ENCODE peak calls at places on chromosome 11, in ten cellular contexts. E, U, I, X, B, V, Z, T, A and C are unnamed samples.

GRCh38 chr11:47899801-47900200 is 51.7 kb upstream of the NUP160 start:
- DNase-seq in V (no peak), Z (no peak), E (no peak), T (no peak), B (no peak), X (no peak), I (no peak), U (no peak), A (no peak), C (no peak)

GRCh38 chr11:131833371-131833770 is 463.0 kb downstream of the NTM start:
- DNase-seq in U (no peak), I (no peak), V (no peak), E (no peak), Z (no peak), X (no peak), B (no peak), A (no peak), T (no peak), C (no peak)

GRCh38 chr11:132055296-132055695 is 684.9 kb downstream of the NTM start:
- DNase-seq in I (no peak), X (no peak), E (no peak), V (no peak), Z (no peak), U (no peak), T (no peak), B (no peak), A (no peak), C (no peak)

GRCh38 chr11:66317766-66318575 is 1.1 kb upstream of the CD248 start:
- DNase-seq in B (peak), U (peak), Z (peak), I (peak), X (peak), A (no peak), V (no peak), T (no peak), E (peak), C (peak)

GRCh38 chr11:131468565-131468964 is 98.2 kb downstream of the NTM start:
- DNase-seq in I (no peak), V (no peak), T (no peak), X (no peak), E (peak), U (no peak), A (no peak), B (no peak), Z (no peak), C (no peak)

GRCh38 chr11:118917488-118918127 is 8.1 kb downstream of the BCL9L start:
- DNase-seq in B (peak), V (no peak), T (peak), U (peak), Z (no peak), E (peak), X (peak), A (no peak), I (peak), C (peak)

GRCh38 chr11:105781807-105782206 is 171.9 kb downstream of the GRIA4 start:
- DNase-seq in V (no peak), A (no peak), I (no peak), T (no peak), U (no peak), B (no peak), X (no peak), Z (no peak), E (no peak), C (no peak)

GRCh38 chr11:101003468-101003867 is 126.1 kb downstream of the PGR start:
- DNase-seq in Z (no peak), I (no peak), E (no peak), B (peak), V (no peak), X (no peak), T (peak), A (no peak), U (peak), C (no peak)

GRCh38 chr11:67320011-67320410 is 16.7 kb downstream of the SSH3 start:
- DNase-seq in E (peak), Z (no peak), U (no peak), X (no peak), T (no peak), A (no peak), V (no peak), I (no peak), B (no peak), C (peak)

GRCh38 chr11:100706179-100706578 is 19.1 kb downstream of the ARHGAP42 start:
- DNase-seq in X (no peak), E (no peak), U (no peak), A (no peak), T (no peak), I (no peak), Z (no peak), B (no peak), V (no peak), C (peak)

GRCh38 chr11:66429983-66430602 is 8.6 kb downstream of the MRPL11 start:
- DNase-seq in I (peak), T (peak), B (peak), V (peak), U (peak), E (peak), Z (peak), X (peak), A (peak), C (peak)

GRCh38 chr11:35064114-35064800 is 74.7 kb upstream of the CD44 start:
- DNase-seq in I (peak), T (no peak), E (peak), A (no peak), V (no peak), U (no peak), Z (no peak), X (no peak), B (no peak), C (peak)

GRCh38 chr11:106998126-106998525 is 20.1 kb downstream of the GUCY1A2 start:
- DNase-seq in U (no peak), T (no peak), V (no peak), X (no peak), E (peak), I (peak), B (no peak), Z (no peak), A (no peak), C (peak)

GRCh38 chr11:12675951-12676711 is 1.9 kb downstream of the TEAD1 start:
- DNase-seq in V (peak), Z (peak), U (peak), X (peak), I (peak), E (peak), B (no peak), T (no peak), A (peak), C (peak)
- H3K4me3 ChIP-seq in V (peak), Z (peak), U (peak), X (peak), I (peak), E (peak), B (peak), T (peak), A (peak), C (peak)

DNA sequence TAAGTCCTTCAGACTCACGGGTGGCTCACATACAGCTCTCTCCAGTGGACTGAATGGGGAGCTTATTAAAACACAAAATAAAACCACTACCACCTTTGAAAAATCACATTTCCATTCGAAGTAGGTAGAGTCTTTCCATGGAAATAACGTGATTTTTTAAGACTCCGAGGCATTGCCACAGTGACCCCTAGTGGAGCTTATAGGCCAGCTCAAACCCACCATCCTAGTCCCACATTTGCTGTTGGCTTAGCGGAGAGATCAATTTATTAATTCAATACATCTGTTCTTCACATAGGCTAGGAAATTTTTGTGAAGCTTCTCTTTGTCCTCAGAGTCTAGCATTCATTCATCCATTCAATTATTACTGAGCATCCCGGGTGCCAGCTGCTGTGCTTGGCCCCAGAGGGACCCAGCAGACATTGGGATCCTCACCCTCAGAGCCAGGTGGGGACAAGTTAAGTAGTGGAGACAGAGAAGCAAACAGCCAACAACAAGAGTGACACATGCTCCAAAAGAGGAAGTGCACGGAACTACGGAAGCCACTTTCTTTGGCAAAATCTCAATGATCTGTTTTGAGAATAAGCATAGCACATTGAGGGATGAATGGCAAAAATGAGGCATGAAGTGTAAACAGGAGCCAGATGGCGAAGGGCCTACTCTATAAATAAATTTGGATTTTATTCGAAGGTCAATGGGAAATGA is 10.2 kb upstream of the P4HA3 start:
- DNase-seq in T (peak), B (peak), E (peak), U (peak), V (no peak), I (peak), X (no peak), A (peak), Z (peak), C (peak)
- H3K4me3 ChIP-seq in T (no peak), B (no peak), E (no peak), U (no peak), V (no peak), I (no peak), X (no peak), A (no peak), Z (no peak), C (no peak)

GRCh38 chr11:45181595-45182550 is 35.4 kb downstream of the PRDM11 start:
- DNase-seq in E (no peak), B (no peak), V (no peak), T (no peak), A (no peak), X (no peak), I (no peak), Z (peak), U (no peak), C (no peak)
- H3K4me3 ChIP-seq in E (no peak), B (no peak), V (no peak), T (peak), A (no peak), X (peak), I (no peak), Z (no peak), U (peak), C (no peak)

GRCh38 chr11:63595296-63595695 is 18.9 kb downstream of the PLAAT3 start:
- DNase-seq in I (no peak), V (no peak), E (peak), A (no peak), T (no peak), U (peak), Z (no peak), B (no peak), X (no peak), C (peak)
- H3K4me3 ChIP-seq in I (no peak), V (no peak), E (no peak), A (no peak), T (no peak), U (no peak), Z (no peak), B (no peak), X (no peak), C (no peak)

GRCh38 chr11:94576306-94576705 is 9.1 kb downstream of the PIWIL4 start:
- DNase-seq in X (no peak), U (no peak), B (no peak), I (no peak), E (no peak), T (no peak), A (no peak), V (no peak), Z (no peak), C (no peak)
- H3K4me3 ChIP-seq in X (no peak), U (no peak), B (no peak), I (no peak), E (no peak), T (no peak), A (no peak), V (no peak), Z (no peak), C (no peak)

GRCh38 chr11:46299425-46300067 is 22.1 kb downstream of the CREB3L1 start:
- DNase-seq in Z (no peak), E (peak), U (no peak), A (no peak), I (no peak), V (no peak), X (no peak), B (no peak), T (peak), C (peak)
- H3K4me3 ChIP-seq in Z (no peak), E (peak), U (no peak), A (no peak), I (no peak), V (no peak), X (no peak), B (no peak), T (no peak), C (peak)

GRCh38 chr11:120536091-120536796 is 24.7 kb downstream of the GRIK4 start:
- DNase-seq in U (no peak), X (no peak), I (no peak), V (no peak), T (no peak), E (no peak), B (no peak), A (no peak), Z (no peak), C (no peak)

GRCh38 chr11:120537996-120538395 is 26.4 kb downstream of the GRIK4 start:
- DNase-seq in V (no peak), U (no peak), T (no peak), X (no peak), E (no peak), Z (no peak), A (no peak), B (no peak), I (no peak), C (no peak)

GRCh38 chr11:120539681-120540369 is 28.3 kb downstream of the GRIK4 start:
- DNase-seq in I (peak), B (peak), E (peak), A (no peak), U (peak), Z (no peak), X (no peak), T (no peak), V (no peak), C (peak)

GRCh38 chr11:120538707-120539106 is 27.2 kb downstream of the GRIK4 start:
- DNase-seq in U (no peak), A (no peak), E (no peak), B (no peak), Z (no peak), V (no peak), I (no peak), T (no peak), X (no peak), C (no peak)

GRCh38 chr11:120536797-120537169 is 25.2 kb downstream of the GRIK4 start:
- DNase-seq in V (no peak), T (no peak), Z (no peak), E (no peak), X (no peak), A (no peak), I (no peak), B (no peak), U (no peak), C (no peak)
- H3K4me3 ChIP-seq in V (no peak), T (no peak), Z (no peak), E (no peak), X (no peak), A (no peak), I (no peak), B (no peak), U (no peak), C (no peak)

GRCh38 chr11:13962198-13962561 is 343 bp upstream of the SPON1 start:
- DNase-seq in B (no peak), Z (no peak), X (no peak), I (no peak), T (no peak), V (no peak), U (no peak), A (no peak), E (no peak), C (no peak)
- H3K4me3 ChIP-seq in B (no peak), Z (peak), X (peak), I (no peak), T (no peak), V (no peak), U (no peak), A (peak), E (peak), C (no peak)

DNA sequence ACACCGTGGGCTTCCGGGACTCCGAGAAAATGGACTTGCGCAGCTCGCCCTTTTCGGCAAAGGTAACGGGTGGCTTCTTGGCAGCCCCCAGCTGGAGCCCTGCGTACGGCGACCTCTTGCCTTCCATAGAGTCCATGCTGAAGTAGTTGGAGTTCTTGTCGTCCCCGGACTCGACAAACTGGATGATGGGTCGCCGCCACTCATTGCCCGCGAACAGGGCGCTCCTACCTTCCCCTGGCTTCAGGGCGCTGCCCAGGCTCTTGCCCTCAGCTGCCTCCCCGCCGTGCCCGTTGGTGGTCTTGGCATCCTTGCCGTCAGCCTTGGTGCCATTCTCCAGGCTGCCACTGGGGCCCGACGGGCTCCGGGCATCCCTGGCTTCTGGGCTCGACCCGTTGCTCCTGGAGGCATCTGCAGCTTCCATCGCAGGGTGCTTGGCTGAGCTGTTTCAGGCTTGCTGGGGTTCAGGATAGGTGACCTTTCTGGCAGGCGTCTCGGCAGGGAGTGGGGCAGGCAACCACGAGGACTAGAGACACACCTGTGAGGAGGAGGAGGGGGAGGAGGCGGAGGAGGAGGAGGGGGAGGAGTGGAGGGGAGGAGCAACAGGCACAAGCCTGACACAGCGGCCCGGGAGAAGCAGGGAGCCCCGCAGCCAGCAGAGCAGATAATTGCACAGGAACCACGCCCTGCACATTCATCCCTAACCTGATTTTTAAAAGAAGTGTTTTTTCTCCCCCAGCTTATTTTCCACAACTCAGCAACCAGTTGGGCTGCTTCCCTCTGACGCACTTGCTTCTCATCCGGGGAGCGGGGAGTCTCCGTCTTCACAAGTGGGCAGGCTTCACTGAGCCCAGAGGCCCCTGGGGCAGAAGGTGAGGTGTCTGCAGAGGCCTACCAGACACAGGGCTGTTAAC is at the start of gene TRIM29:
- DNase-seq in E (no peak), A (no peak), X (no peak), I (no peak), T (no peak), Z (no peak), B (peak), V (no peak), U (peak), C (no peak)
- H3K4me3 ChIP-seq in E (no peak), A (no peak), X (no peak), I (no peak), T (no peak), Z (no peak), B (peak), V (no peak), U (peak), C (no peak)